ENCODE peak calls at places on chromosomes 3 and 15, in eight cellular contexts. M, Q, A, L, S, D, F and T are unnamed samples.

GRCh38 chr3:186275436-186275835 is 86.6 kb downstream of the DGKG start:
- DNase-seq in M (no peak), Q (no peak), A (no peak), L (no peak), S (no peak), D (no peak), F (no peak), T (no peak)

GRCh38 chr3:123244128-123244527 is 42.4 kb downstream of the SEC22A start:
- DNase-seq in M (no peak), Q (peak; percentile 6), A (no peak), L (no peak), S (no peak), D (no peak), F (no peak), T (no peak)

GRCh38 chr3:78495326-78495725 is 1272.5 kb downstream of the ROBO1 start:
- DNase-seq in M (no peak), Q (no peak), A (no peak), L (no peak), S (no peak), D (no peak), F (no peak), T (no peak)

GRCh38 chr15:33963831-33964664 is 4.2 kb upstream of the CHRM5 start:
- DNase-seq in M (peak; percentile 60), Q (peak; percentile 45), A (peak; percentile 56), L (no peak), S (peak; percentile 68), D (peak; percentile 50), F (no peak), T (peak; percentile 44)

GRCh38 chr15:89003865-89004725 is 84.2 kb upstream of the ABHD2 start:
- DNase-seq in M (peak; percentile 61), Q (peak; percentile 11), A (peak; percentile 72), L (no peak), S (no peak), D (peak; percentile 78), F (no peak), T (peak; percentile 8)

GRCh38 chr3:9147896-9148267 is 101.6 kb downstream of the SRGAP3 start:
- DNase-seq in M (no peak), Q (no peak), A (no peak), L (no peak), S (no peak), D (no peak), F (no peak), T (no peak)

GRCh38 chr3:23987376-23987775 is 42.3 kb downstream of the NR1D2 start:
- DNase-seq in M (no peak), Q (no peak), A (no peak), L (no peak), S (no peak), D (no peak), F (no peak), T (peak; percentile 75)

GRCh38 chr15:41620536-41621199 is 39.5 kb upstream of the MGA start:
- DNase-seq in M (no peak), Q (no peak), A (peak; percentile 7), L (no peak), S (no peak), D (no peak), F (no peak), T (no peak)

GRCh38 chr15:64426845-64427465 is 33.4 kb upstream of the ZNF609 start:
- DNase-seq in M (peak; percentile 51), Q (peak; percentile 32), A (peak; percentile 65), L (no peak), S (peak; percentile 51), D (peak; percentile 38), F (no peak), T (peak; percentile 74)

GRCh38 chr3:35624698-35625097 is 14.6 kb upstream of the ARPP21 start:
- DNase-seq in M (no peak), Q (no peak), A (no peak), L (no peak), S (no peak), D (no peak), F (no peak), T (no peak)

GRCh38 chr15:65939901-65940617 is 70.8 kb downstream of the RAB11A start:
- DNase-seq in M (peak; percentile 95), Q (no peak), A (peak; percentile 51), L (peak; percentile 77), S (peak; percentile 83), D (no peak), F (no peak), T (peak; percentile 76)

GRCh38 chr15:65172531-65172930 is 12.6 kb downstream of the CLPX start:
- DNase-seq in M (no peak), Q (no peak), A (no peak), L (no peak), S (no peak), D (no peak), F (no peak), T (no peak)

GRCh38 chr3:102979682-102980378 is 545.0 kb downstream of the ZPLD1 start:
- DNase-seq in M (peak; percentile 93), Q (no peak), A (peak; percentile 99), L (no peak), S (peak; percentile 79), D (no peak), F (no peak), T (peak; percentile 46)

GRCh38 chr3:58214484-58215316 is 3.9 kb upstream of the DNASE1L3 start:
- DNase-seq in M (peak; percentile 63), Q (peak; percentile 81), A (peak; percentile 9), L (peak; percentile 96), S (peak; percentile 92), D (no peak), F (peak; percentile 96), T (no peak)

GRCh38 chr3:131233900-131234667 is 147.5 kb upstream of the NUDT16 start:
- DNase-seq in M (no peak), Q (no peak), A (peak; percentile 23), L (no peak), S (no peak), D (no peak), F (no peak), T (no peak)

GRCh38 chr3:42749753-42750231 is 23.3 kb downstream of the CCDC13 start:
- DNase-seq in M (peak; percentile 57), Q (peak; percentile 6), A (peak; percentile 30), L (no peak), S (peak; percentile 23), D (peak; percentile 54), F (no peak), T (no peak)

DNA sequence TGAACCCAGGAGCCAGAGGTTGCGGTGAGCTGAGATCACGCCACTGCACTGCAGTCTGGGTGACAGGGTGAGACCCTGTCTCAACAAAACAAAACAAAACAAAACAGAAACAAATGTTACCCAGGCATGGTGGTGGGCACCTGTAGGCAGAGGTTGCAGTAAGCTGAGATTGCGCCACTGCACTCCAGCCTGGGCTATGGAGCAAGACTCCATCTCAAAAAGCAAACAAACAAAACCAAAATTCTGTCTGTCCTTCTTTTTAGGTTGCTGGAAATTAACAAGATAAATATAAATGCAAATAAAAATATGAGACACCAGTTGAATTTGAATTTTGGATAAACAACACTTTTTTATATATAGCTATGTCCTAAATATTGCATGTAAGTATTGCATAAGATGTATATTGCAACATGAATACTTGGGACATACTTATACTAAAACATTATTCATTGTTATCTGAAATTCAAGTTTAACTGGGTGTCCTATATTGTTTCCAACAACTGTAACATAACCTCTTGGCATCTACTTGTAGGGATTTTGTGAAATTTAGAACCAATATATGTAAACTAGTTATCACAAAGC is 4.7 kb upstream of the CEP97 start:
- DNase-seq in M (no peak), Q (no peak), A (peak; percentile 38), L (no peak), S (no peak), D (no peak), F (no peak), T (no peak)
- H3K27ac ChIP-seq in M (no peak overlapping the region), Q (peak overlapping the region; percentile 92), A (no peak overlapping the region), L (no peak overlapping the region), S (no peak overlapping the region), D (no peak overlapping the region), F (no peak overlapping the region), T (no peak overlapping the region)

DNA sequence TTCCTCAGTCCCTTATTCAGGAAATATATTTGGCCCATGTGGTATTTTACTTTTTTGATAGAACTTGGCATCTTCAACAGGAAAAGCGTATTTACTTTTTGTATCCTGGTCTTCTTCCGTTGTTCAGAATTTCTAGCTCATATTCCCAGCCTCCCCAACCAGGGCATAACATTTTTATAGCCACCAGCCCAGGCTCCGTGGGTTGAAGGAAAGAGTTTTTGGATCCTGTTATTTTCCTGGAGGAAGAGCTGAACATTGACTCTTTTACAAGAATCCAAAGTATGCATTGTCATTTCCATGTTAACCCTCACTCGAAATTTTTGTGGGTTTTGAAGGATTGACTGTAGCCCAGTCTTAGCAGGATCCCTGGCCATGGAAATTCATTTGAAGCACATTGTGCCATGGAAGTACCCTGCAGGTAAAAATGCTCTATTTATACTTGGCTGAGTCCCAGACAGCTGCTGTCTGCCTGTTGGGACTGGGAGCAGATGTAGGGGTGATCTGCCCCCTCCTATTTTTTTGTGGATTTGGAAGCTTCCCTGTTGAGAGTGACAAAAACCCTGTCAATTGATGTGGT is 98.8 kb downstream of the AKAP13 start:
- DNase-seq in M (peak; percentile 69), Q (no peak), A (peak; percentile 32), L (no peak), S (peak; percentile 28), D (no peak), F (no peak), T (peak; percentile 79)
- H3K79me2 ChIP-seq in M (peaks cover 90% of the 10 kb centered on the region), Q (peaks cover 92% of the 10 kb centered on the region), A (peaks cover 35% of the 10 kb centered on the region), L (peaks cover 71% of the 10 kb centered on the region), S (peaks cover 85% of the 10 kb centered on the region), D (peaks cover 90% of the 10 kb centered on the region), F (peaks cover 61% of the 10 kb centered on the region), T (peaks cover 39% of the 10 kb centered on the region)

GRCh38 chr15:69468241-69469121 is 15.9 kb downstream of the RPLP1 start:
- DNase-seq in M (no peak), Q (no peak), A (no peak), L (peak; percentile 96), S (peak; percentile 93), D (no peak), F (no peak), T (no peak)

GRCh38 chr15:69466733-69467132 is 14.1 kb downstream of the RPLP1 start:
- DNase-seq in M (no peak), Q (no peak), A (no peak), L (no peak), S (no peak), D (no peak), F (no peak), T (no peak)

GRCh38 chr15:69469467-69470191 is 17.0 kb downstream of the RPLP1 start:
- DNase-seq in M (peak; percentile 50), Q (no peak), A (no peak), L (peak; percentile 51), S (no peak), D (no peak), F (no peak), T (no peak)

GRCh38 chr15:69465253-69465652 is 12.6 kb downstream of the RPLP1 start:
- DNase-seq in M (no peak), Q (no peak), A (no peak), L (no peak), S (no peak), D (no peak), F (no peak), T (no peak)

DNA sequence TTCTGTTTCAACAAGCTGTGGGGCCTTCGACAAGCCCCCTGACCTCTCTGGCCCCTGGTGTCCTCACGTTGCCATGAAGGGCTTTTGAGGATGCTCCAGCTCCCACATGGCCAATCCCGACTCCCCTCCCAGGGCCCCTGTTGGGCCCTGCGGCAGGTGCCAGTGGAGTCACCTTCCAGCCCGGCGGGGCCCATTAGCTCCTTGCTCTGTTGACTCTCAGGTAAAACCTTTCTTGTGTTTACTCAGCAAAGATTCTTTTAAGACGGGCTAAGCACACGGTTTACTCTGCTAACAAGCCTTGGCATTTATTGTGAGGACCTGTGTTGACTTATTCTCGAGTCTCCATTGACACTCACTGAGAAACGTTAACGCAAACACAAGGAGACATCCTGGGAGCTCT is 15.0 kb downstream of the RPLP1 start:
- DNase-seq in M (no peak), Q (no peak), A (no peak), L (peak; percentile 71), S (peak; percentile 75), D (no peak), F (no peak), T (no peak)
- H3K27ac ChIP-seq in M (no peak overlapping the region), Q (no peak overlapping the region), A (no peak overlapping the region), L (peak overlapping the region; percentile 80), S (peak overlapping the region; percentile 90), D (no peak overlapping the region), F (no peak overlapping the region), T (no peak overlapping the region)

GRCh38 chr15:63190993-63191392 is 1.6 kb downstream of the RAB8B start:
- DNase-seq in M (no peak), Q (no peak), A (peak; percentile 54), L (no peak), S (no peak), D (no peak), F (no peak), T (no peak)
- H3K79me2 ChIP-seq in M (peaks cover 66% of the 10 kb centered on the region), Q (peaks cover 63% of the 10 kb centered on the region), A (peaks cover 63% of the 10 kb centered on the region), L (peaks cover 46% of the 10 kb centered on the region), S (peaks cover 57% of the 10 kb centered on the region), D (peaks cover 63% of the 10 kb centered on the region), F (peaks cover 66% of the 10 kb centered on the region), T (peaks cover 65% of the 10 kb centered on the region)